ENCODE peak calls at places on chromosomes 4 and X, in four cellular contexts. Q, N, R and O are unnamed samples.

GRCh38 chr4:96102541-96103018 is 262.7 kb downstream of the PDHA2 start:
- DNase-seq in R (no peak), N (no peak), Q (no peak), O (peak; percentile 64)

GRCh38 chr4:15938182-15938581 is 358 bp downstream of the FGFBP1 start:
- DNase-seq in N (no peak), R (peak; percentile 15), Q (no peak), O (no peak)

GRCh38 chrX:51332188-51332942 is at the start of gene NUDT10:
- DNase-seq in N (peak; percentile 87), Q (peak; percentile 53), R (peak; percentile 45), O (peak; percentile 8)

GRCh38 chr4:150501019-150501727 is 80.8 kb upstream of the MAB21L2 start:
- DNase-seq in N (no peak), Q (no peak), R (peak; percentile 79), O (no peak)

GRCh38 chr4:26907731-26908599 is 47.3 kb downstream of the STIM2 start:
- DNase-seq in Q (no peak), N (no peak), R (peak; percentile 11), O (no peak)

GRCh38 chrX:44954562-44954961 is 81.6 kb downstream of the KDM6A start:
- DNase-seq in Q (no peak), R (no peak), N (no peak), O (no peak)

GRCh38 chr4:2244947-2245786 is 3.2 kb upstream of the HAUS3 start:
- DNase-seq in Q (no peak), R (no peak), N (no peak), O (no peak)

GRCh38 chr4:147984065-147984777 is 252.3 kb downstream of the ARHGAP10 start:
- DNase-seq in N (no peak), Q (peak; percentile 29), R (peak; percentile 59), O (no peak)

GRCh38 chr4:113601636-113602035 is 159.9 kb downstream of the CAMK2D start:
- DNase-seq in Q (no peak), R (no peak), N (no peak), O (no peak)

GRCh38 chr4:54566608-54567007 is 91.1 kb upstream of the KIT start:
- DNase-seq in R (no peak), Q (no peak), N (no peak), O (no peak)

GRCh38 chr4:126850286-126850685 is 782.5 kb upstream of the INTU start:
- DNase-seq in R (peak; percentile 93), N (no peak), Q (no peak), O (peak; percentile 79)

GRCh38 chrX:46179748-46180147 is 365.5 kb downstream of the ZNF674 start:
- DNase-seq in Q (no peak), N (no peak), R (no peak), O (no peak)

GRCh38 chr4:99811850-99812249 is 4.8 kb upstream of the DAPP1 start:
- DNase-seq in N (no peak), Q (no peak), R (peak; percentile 52), O (no peak)

GRCh38 chr4:145868637-145869409 is 69.8 kb downstream of the ZNF827 start:
- DNase-seq in Q (no peak), N (no peak), R (peak; percentile 35), O (no peak)

GRCh38 chrX:29903365-29903764 is 312.0 kb upstream of the MAGEB2 start:
- DNase-seq in Q (no peak), N (no peak), R (peak; percentile 21), O (no peak)

GRCh38 chrX:103513476-103514108 is 5.7 kb downstream of the RAB40A start:
- DNase-seq in Q (no peak), R (no peak), N (no peak), O (no peak)

GRCh38 chrX:19188566-19188965 is 66.3 kb upstream of the ADGRG2 start:
- DNase-seq in Q (no peak), R (no peak), N (no peak), O (no peak)

GRCh38 chr4:128924951-128925350 is 115.5 kb downstream of the JADE1 start:
- DNase-seq in Q (no peak), R (peak; percentile 36), N (no peak), O (no peak)

GRCh38 chr4:165476214-165477098 is 97.6 kb downstream of the CPE start:
- DNase-seq in Q (peak; percentile 17), N (no peak), R (peak; percentile 49), O (peak; percentile 28)

DNA sequence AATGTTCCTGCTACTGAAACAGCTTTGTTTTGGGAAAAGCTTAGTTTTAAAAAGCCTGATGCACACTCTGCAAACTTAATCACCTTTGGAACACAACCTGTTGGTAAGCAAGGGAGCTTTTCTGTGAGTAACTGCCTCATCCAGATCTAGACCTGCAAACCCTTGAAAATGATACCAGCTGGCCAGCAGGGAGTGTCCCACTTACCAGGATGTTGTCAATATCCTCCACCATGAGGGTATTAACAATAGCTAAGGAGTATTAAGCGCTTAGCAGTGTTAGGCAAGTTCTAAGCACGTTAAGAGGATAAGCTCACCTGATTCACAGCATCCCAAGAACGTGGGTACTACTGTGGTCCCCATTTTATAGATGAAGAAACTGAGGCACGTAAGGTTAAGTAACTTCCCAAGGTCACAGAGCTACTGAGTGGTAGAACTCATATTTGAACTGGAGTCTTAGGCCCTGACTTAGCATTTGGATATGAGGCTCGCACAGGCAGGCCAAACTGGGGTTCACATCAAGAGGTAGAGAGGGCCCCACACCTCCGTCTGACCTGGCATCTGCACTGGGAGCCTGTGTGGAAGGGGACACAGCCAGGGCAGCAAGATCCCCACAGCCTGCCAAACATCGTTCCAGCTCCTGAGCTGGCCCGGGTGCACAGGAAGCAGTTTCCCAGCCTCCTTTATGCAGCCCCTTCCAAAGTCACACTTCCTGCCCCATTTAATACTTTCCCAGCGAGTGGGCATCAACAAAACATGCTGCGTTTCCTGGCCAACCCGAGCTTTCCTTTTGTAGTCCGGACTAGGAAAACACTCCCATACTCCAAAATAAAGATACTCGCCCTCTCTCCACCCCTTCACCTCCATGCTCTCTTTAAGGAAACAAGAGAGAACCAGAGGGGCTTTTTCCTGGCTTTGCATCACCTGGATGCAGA is 32.6 kb downstream of the IRF2 start:
- DNase-seq in R (peak; percentile 46), N (peak; percentile 45), Q (no peak), O (no peak)
- H3K4me3 ChIP-seq in R (no peak overlapping the region), N (no peak overlapping the region), Q (no peak overlapping the region), O (no peak overlapping the region)

GRCh38 chr4:98639523-98639922 is 18.9 kb downstream of the TSPAN5 start:
- DNase-seq in Q (no peak), N (no peak), R (peak; percentile 24), O (no peak)
- H3K4me3 ChIP-seq in Q (no peak overlapping the region), N (no peak overlapping the region), R (peak overlapping the region; percentile 57), O (no peak overlapping the region)

GRCh38 chr4:81429031-81429430 is 42.7 kb downstream of the RASGEF1B start:
- DNase-seq in N (no peak), Q (no peak), R (no peak), O (no peak)
- H3K4me3 ChIP-seq in N (no peak overlapping the region), Q (no peak overlapping the region), R (no peak overlapping the region), O (no peak overlapping the region)

GRCh38 chrX:48574270-48575266 is at the start of gene RBM3:
- DNase-seq in Q (peak; percentile 92), R (peak; percentile 93), N (peak; percentile 92), O (no peak)

GRCh38 chrX:48578661-48579128 is 4.4 kb downstream of the RBM3 start:
- DNase-seq in N (no peak), Q (no peak), R (no peak), O (no peak)

GRCh38 chrX:48575642-48576041 is 1.4 kb downstream of the RBM3 start:
- DNase-seq in N (no peak), Q (no peak), R (no peak), O (no peak)

GRCh38 chrX:48573690-48574269 is 504 bp upstream of the RBM3 start:
- DNase-seq in R (no peak), N (peak; percentile 54), Q (peak; percentile 48), O (no peak)

GRCh38 chrX:48576108-48576507 is 1.8 kb downstream of the RBM3 start:
- DNase-seq in R (no peak), N (no peak), Q (no peak), O (no peak)
- H3K4me3 ChIP-seq in R (peak overlapping the region; percentile 100), N (no peak overlapping the region), Q (no peak overlapping the region), O (peak overlapping the region; percentile 71)

GRCh38 chr4:37533286-37534033 is 152.7 kb downstream of the RELL1 start:
- DNase-seq in Q (no peak), N (no peak), R (no peak), O (peak; percentile 87)
- H3K4me3 ChIP-seq in Q (no peak overlapping the region), N (no peak overlapping the region), R (no peak overlapping the region), O (no peak overlapping the region)

GRCh38 chr4:153538408-153539057 is 72.4 kb downstream of the TMEM131L start:
- DNase-seq in N (peak; percentile 59), R (peak; percentile 53), Q (no peak), O (no peak)
- H3K4me3 ChIP-seq in N (peak overlapping the region; percentile 26), R (peak overlapping the region; percentile 64), Q (no peak overlapping the region), O (no peak overlapping the region)